ENCODE peak calls at places on chromosomes 4 and X, in four cellular contexts. D is activated gamma-delta T cell treated with anti-CD3 and anti-CD28 coated beads, Interleukin-2, amount 50 U/mL, for 16 hours; H is germinal center; F is EL. U is an unnamed sample.
A peak's percentile ranks its signal among the peaks of the same experiment; 100 is the strongest.

GRCh38 chrX:41686788-41687187 is 2.0 kb upstream of the GPR34 start:
- DNase-seq in D (no peak), H (peak; percentile 2), F (no peak), U (no peak)

GRCh38 chrX:72060196-72060974 is 71.3 kb downstream of the RTL5 start:
- DNase-seq in D (no peak), H (no peak), F (no peak), U (no peak)

GRCh38 chr4:88033309-88033708 is 25.9 kb downstream of the PKD2 start:
- DNase-seq in D (no peak), H (peak; percentile 51), F (peak; percentile 65), U (no peak)

GRCh38 chr4:6999172-7000086 is 43.7 kb upstream of the TADA2B start:
- DNase-seq in D (no peak), H (no peak), F (no peak), U (peak; percentile 10)

GRCh38 chr4:173494013-173494970 is 35.7 kb downstream of the HAND2 start:
- DNase-seq in D (peak; percentile 17), H (peak; percentile 78), F (peak; percentile 68), U (no peak)

GRCh38 chr4:52964561-52964960 is 102.4 kb downstream of the RASL11B start:
- DNase-seq in D (no peak), H (no peak), F (no peak), U (no peak)

GRCh38 chrX:20265726-20266681 is 705 bp downstream of the RPS6KA3 start:
- DNase-seq in D (no peak), H (peak; percentile 4), F (no peak), U (peak; percentile 19)

GRCh38 chrX:119025900-119026299 is 46.9 kb upstream of the CT47C1 start:
- DNase-seq in D (no peak), H (no peak), F (no peak), U (no peak)

GRCh38 chrX:72079607-72080006 is 52.1 kb downstream of the RTL5 start:
- DNase-seq in D (no peak), H (no peak), F (no peak), U (no peak)

GRCh38 chr4:137892134-137892533 is 350.0 kb downstream of the SLC7A11 start:
- DNase-seq in D (no peak), H (no peak), F (peak; percentile 66), U (no peak)

GRCh38 chr4:157217708-157218107 is 2.8 kb upstream of the GRIA2 start:
- DNase-seq in D (no peak), H (no peak), F (peak; percentile 11), U (no peak)

GRCh38 chr4:7852568-7853185 is 87.0 kb downstream of the AFAP1 start:
- DNase-seq in D (no peak), H (no peak), F (no peak), U (no peak)

GRCh38 chrX:96211953-96212352 is 472.7 kb upstream of the DIAPH2 start:
- DNase-seq in D (no peak), H (no peak), F (no peak), U (no peak)

GRCh38 chrX:111435469-111435868 is 23.5 kb upstream of the DCX start:
- DNase-seq in D (no peak), H (no peak), F (no peak), U (no peak)

U was measured in NK-92 treated with Interleukin-12 subunit alpha and Interleukin-12 subunit beta, amount 100 ng/mL, for 24 hours.